ENCODE peak calls at places on chromosomes 12 and 14, in nine cellular contexts. Z is ascending aorta; R is CD4-positive, alpha-beta memory T cell; L is PC-3; N is fibroblast of lung; A is left ventricle myocardium inferior; O is CD8-positive, alpha-beta memory T cell; H is hepatocyte; T is IMR-90. F is an unnamed sample.

GRCh38 chr12:10082057-10082874 is 16.5 kb downstream of the CLEC1A start:
- DNase-seq in Z (no peak), R (no peak), L (no peak), N (no peak), A (no peak), O (no peak), H (no peak), T (no peak), F (no peak)

GRCh38 chr14:88289214-88289613 is 33.9 kb downstream of the KCNK10 start:
- DNase-seq in Z (no peak), R (no peak), L (peak; percentile 76), N (no peak), A (no peak), O (no peak), H (no peak), T (peak; percentile 13), F (no peak)

GRCh38 chr14:80663541-80663940 is 278.0 kb downstream of the CEP128 start:
- DNase-seq in Z (no peak), R (no peak), L (no peak), N (no peak), A (no peak), O (no peak), H (no peak), T (no peak), F (no peak)

GRCh38 chr12:118402251-118402650 is 25.9 kb downstream of the SUDS3 start:
- DNase-seq in Z (no peak), R (no peak), L (no peak), N (peak; percentile 89), A (no peak), O (no peak), H (no peak), T (peak; percentile 93), F (no peak)

GRCh38 chr12:46659844-46660243 is 166.0 kb downstream of the SLC38A4 start:
- DNase-seq in Z (no peak), R (no peak), L (no peak), N (no peak), A (no peak), O (no peak), H (no peak), T (no peak), F (no peak)

GRCh38 chr14:57136669-57137068 is 132.0 kb downstream of the EXOC5 start:
- DNase-seq in Z (no peak), R (no peak), L (no peak), N (no peak), A (peak; percentile 38), O (no peak), H (no peak), T (no peak), F (no peak)

GRCh38 chr12:1443421-1444141 is 150.8 kb downstream of the FBXL14 start:
- DNase-seq in Z (no peak), R (no peak), L (no peak), N (peak; percentile 96), A (no peak), O (no peak), H (no peak), T (peak; percentile 96), F (no peak)

GRCh38 chr12:17370621-17371020 is 719.4 kb downstream of the RERGL start:
- DNase-seq in Z (no peak), R (no peak), L (no peak), N (no peak), A (no peak), O (no peak), H (no peak), T (no peak), F (no peak)

GRCh38 chr14:104264495-104265265 is 126.3 kb downstream of the KIF26A start:
- DNase-seq in Z (no peak), R (no peak), L (no peak), N (no peak), A (no peak), O (no peak), H (no peak), T (no peak), F (no peak)

GRCh38 chr12:88245905-88246304 is 103.8 kb downstream of the TMTC3 start:
- DNase-seq in Z (no peak), R (no peak), L (no peak), N (no peak), A (no peak), O (no peak), H (no peak), T (no peak), F (no peak)

GRCh38 chr14:95494456-95494855 is 22.0 kb downstream of the SYNE3 start:
- DNase-seq in Z (no peak), R (no peak), L (no peak), N (no peak), A (no peak), O (no peak), H (no peak), T (no peak), F (no peak)

GRCh38 chr14:95495538-95496025 is 20.9 kb downstream of the SYNE3 start:
- DNase-seq in Z (no peak), R (peak; percentile 52), L (no peak), N (no peak), A (no peak), O (no peak), H (no peak), T (no peak), F (no peak)

GRCh38 chr14:95493976-95494375 is 22.5 kb downstream of the SYNE3 start:
- DNase-seq in Z (no peak), R (no peak), L (no peak), N (no peak), A (no peak), O (no peak), H (no peak), T (no peak), F (no peak)

GRCh38 chr14:95496111-95496681 is 20.3 kb downstream of the SYNE3 start:
- DNase-seq in Z (no peak), R (peak; percentile 70), L (no peak), N (peak; percentile 45), A (no peak), O (peak; percentile 24), H (no peak), T (no peak), F (no peak)

DNA sequence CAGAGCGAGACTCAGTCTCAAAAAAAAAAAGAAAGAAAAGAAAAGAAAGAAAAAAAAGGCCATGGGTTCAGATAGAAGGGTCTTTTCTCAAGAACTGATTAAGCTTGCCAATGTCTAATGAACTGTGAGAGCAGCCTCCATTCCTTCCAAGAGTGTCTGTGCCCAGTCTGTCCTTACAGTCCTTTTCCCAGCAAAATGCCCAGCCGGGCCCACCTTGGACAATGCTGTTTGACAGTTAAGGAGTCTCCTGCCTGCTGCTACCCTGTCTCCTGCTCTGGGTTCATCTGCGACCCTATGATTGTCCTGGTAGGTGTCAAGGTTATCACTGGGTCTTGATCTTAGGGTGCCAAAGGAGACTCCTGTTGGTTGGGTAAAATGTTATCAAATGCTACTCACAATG is 21.4 kb downstream of the SYNE3 start:
- DNase-seq in Z (no peak), R (no peak), L (no peak), N (no peak), A (no peak), O (no peak), H (no peak), T (no peak), F (no peak)
- H3K4me1 ChIP-seq in Z (peaks cover 51% of the 10 kb centered on the region), R (peaks cover 66% of the 10 kb centered on the region), L (no peaks in the 10 kb centered on the region), N (peaks cover 30% of the 10 kb centered on the region), A (peaks cover 71% of the 10 kb centered on the region), O (peaks cover 36% of the 10 kb centered on the region), H (peaks cover 40% of the 10 kb centered on the region), T (peaks cover 19% of the 10 kb centered on the region), F (peaks cover 25% of the 10 kb centered on the region)

GRCh38 chr12:53967451-53968059 is 5.4 kb upstream of the HOXC11 start:
- DNase-seq in Z (no peak), R (no peak), L (no peak), N (no peak), A (no peak), O (no peak), H (no peak), T (no peak), F (no peak)
- H3K4me3 ChIP-seq in Z (no peak overlapping the region), R (no peak overlapping the region), L (no peak overlapping the region), N (no peak overlapping the region), A (no peak overlapping the region), O (no peak overlapping the region), H (no peak overlapping the region), T (no peak overlapping the region), F (no peak overlapping the region)

DNA sequence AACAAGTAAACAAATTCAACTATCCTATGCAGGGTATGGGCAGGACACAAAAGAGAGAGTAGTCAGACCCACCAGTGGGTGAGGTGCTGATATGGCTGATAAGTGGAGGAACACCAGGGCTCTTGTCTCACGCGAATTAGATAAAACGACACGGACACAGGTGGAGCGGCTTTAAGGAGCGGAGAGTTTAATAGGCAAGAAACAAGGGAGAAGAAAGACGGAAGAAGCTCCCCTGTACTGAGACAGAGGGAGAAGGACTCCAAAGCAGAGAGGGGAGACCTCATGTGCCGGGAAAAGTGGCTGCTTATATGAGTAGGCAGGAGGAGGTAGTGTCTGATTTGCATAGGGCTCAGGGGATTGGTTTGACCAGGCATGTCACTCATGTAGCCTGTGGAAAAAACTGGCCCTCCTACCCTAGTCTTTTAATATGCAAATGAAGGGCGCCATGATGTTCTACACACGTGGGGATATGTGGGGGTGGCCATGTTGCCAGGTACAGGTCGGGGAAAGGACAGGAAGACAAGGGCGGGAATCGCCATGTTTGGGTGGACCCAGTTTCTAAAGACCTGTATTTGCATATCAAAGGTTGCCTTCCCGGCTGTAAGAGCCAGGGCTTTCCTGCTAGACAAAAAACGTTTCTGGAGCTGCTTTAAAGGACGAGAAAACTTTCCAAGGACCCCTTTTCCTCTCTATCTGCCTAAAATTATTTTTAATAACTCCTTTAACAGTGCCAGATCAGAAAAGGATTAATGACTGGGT is 28.8 kb downstream of the RPGRIP1 start:
- DNase-seq in Z (peak; percentile 21), R (peak; percentile 93), L (peak; percentile 81), N (peak; percentile 85), A (peak; percentile 44), O (peak; percentile 78), H (peak; percentile 94), T (peak; percentile 23), F (peak; percentile 74)
- H3K27ac ChIP-seq in Z (no peak overlapping the region), R (peak overlapping the region; percentile 48), L (peak overlapping the region; percentile 40), N (no peak overlapping the region), A (peak overlapping the region; percentile 79), O (peak overlapping the region; percentile 51), H (peak overlapping the region; percentile 86), T (no peak overlapping the region), F (peak overlapping the region; percentile 51)

DNA sequence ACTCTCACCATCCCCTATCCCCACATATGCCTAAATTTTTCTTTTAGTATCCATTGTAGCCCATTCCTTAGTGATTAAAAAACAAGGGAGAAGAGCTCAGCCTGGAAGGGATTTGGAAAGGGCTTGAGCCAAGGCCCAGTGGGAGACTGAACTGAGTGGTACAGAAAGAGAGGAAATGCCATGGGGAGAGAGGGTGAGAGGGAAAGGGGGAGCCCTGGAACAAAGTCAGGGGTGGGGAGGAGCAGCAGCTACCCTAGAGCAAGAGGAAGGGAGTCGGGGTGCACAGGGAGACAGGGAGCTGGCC is 2.6 kb upstream of the ATN1 start:
- DNase-seq in Z (no peak), R (no peak), L (no peak), N (no peak), A (no peak), O (no peak), H (no peak), T (no peak), F (no peak)
- H3K4me1 ChIP-seq in Z (peaks cover 30% of the 10 kb centered on the region), R (peaks cover 36% of the 10 kb centered on the region), L (peaks cover 43% of the 10 kb centered on the region), N (peaks cover 29% of the 10 kb centered on the region), A (peaks cover 57% of the 10 kb centered on the region), O (peaks cover 37% of the 10 kb centered on the region), H (peaks cover 37% of the 10 kb centered on the region), T (peaks cover 25% of the 10 kb centered on the region), F (peaks cover 23% of the 10 kb centered on the region)

F was measured in effector memory CD4-positive, alpha-beta T cell.